ENCODE peak calls at places on chromosome 19, in nine cellular contexts. H, I, T, S, E, Q, R, J and U are unnamed samples.

GRCh38 chr19:13172335-13173128 is 22.3 kb downstream of the IER2 start:
- DNase-seq in R (peak; percentile 74), E (no peak), T (peak; percentile 78), I (peak; percentile 88), S (no peak), H (peak; percentile 59), J (peak; percentile 81), Q (peak; percentile 86), U (peak; percentile 82)

GRCh38 chr19:12015753-12016116 is 19.7 kb downstream of the ZNF433 start:
- DNase-seq in E (no peak), Q (no peak), H (no peak), R (no peak), I (no peak), J (no peak), T (no peak), S (no peak), U (no peak)

GRCh38 chr19:19505669-19506326 is 9.6 kb downstream of the TSSK6 start:
- DNase-seq in Q (no peak), I (no peak), S (no peak), H (no peak), E (no peak), J (no peak), T (no peak), R (no peak), U (no peak)

GRCh38 chr19:13033819-13034611 is 38.7 kb downstream of the NFIX start:
- DNase-seq in S (peak; percentile 69), J (peak; percentile 69), R (peak; percentile 68), E (peak; percentile 68), T (peak; percentile 84), Q (peak; percentile 93), I (peak; percentile 91), H (no peak), U (peak; percentile 56)

GRCh38 chr19:13763300-13763699 is 1.0 kb upstream of the MRI1 start:
- DNase-seq in Q (no peak), H (no peak), S (no peak), T (no peak), E (no peak), I (no peak), R (no peak), J (no peak), U (no peak)

GRCh38 chr19:40617961-40618360 is 16.8 kb downstream of the LTBP4 start:
- DNase-seq in R (no peak), E (no peak), T (no peak), H (no peak), Q (no peak), J (no peak), I (no peak), S (no peak), U (no peak)

GRCh38 chr19:39130337-39131254 is 5.0 kb downstream of the PAK4 start:
- DNase-seq in I (no peak), T (no peak), S (no peak), J (no peak), R (no peak), H (no peak), E (no peak), Q (no peak), U (no peak)

GRCh38 chr19:15829277-15829770 is 13.9 kb upstream of the OR10H1 start:
- DNase-seq in E (no peak), I (no peak), T (no peak), S (no peak), J (no peak), R (no peak), H (no peak), Q (no peak), U (no peak)

GRCh38 chr19:40576181-40576584 is 490 bp upstream of the SHKBP1 start:
- DNase-seq in R (no peak), S (peak; percentile 36), J (no peak), I (no peak), T (no peak), E (no peak), H (no peak), Q (no peak), U (no peak)

GRCh38 chr19:55014714-55015113 is 23.4 kb downstream of the GP6 start:
- DNase-seq in Q (no peak), J (no peak), E (no peak), R (no peak), T (no peak), S (no peak), H (no peak), I (no peak), U (no peak)

GRCh38 chr19:29774126-29774525 is 37.7 kb upstream of the CCNE1 start:
- DNase-seq in J (no peak), E (no peak), H (no peak), Q (no peak), R (no peak), T (no peak), S (no peak), I (no peak), U (no peak)
- H3K4me3 ChIP-seq in J (no peak overlapping the region), E (no peak overlapping the region), H (no peak overlapping the region), Q (no peak overlapping the region), R (no peak overlapping the region), T (no peak overlapping the region), S (no peak overlapping the region), I (no peak overlapping the region), U (no peak overlapping the region)

DNA sequence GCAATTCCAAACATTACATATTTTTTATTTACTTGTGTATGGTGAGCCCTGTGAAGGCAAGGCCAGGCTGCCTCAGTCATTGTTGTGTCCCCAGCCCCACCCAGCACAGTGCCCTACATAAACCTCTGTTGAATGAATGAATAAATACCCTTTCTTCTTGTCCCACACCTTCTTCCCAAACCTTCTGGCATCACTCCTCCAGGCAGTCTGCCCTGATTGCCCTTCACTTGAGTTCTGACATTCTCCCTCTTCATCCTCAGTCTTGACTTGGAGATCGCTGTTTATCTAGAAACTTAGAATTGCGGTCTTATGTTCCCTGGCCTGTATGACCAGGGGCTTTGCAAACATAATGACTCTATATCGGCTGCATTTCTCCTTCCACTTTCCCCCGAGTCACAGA is 5.2 kb upstream of the OPA3 start:
- DNase-seq in R (no peak), T (no peak), E (no peak), S (no peak), H (no peak), I (no peak), Q (no peak), J (no peak), U (no peak)
- TF ChIP-seq CTCF in R (no peak), T (no peak), E (no peak), S (no peak), H (no peak), I (no peak), Q (no peak), J (no peak), U (no peak)

GRCh38 chr19:35757231-35757748 is 461 bp upstream of the HSPB6 start:
- DNase-seq in S (peak; percentile 66), Q (peak; percentile 70), J (peak; percentile 98), R (peak; percentile 84), H (peak; percentile 78), I (peak; percentile 97), E (no peak), T (peak; percentile 100), U (peak; percentile 98)

GRCh38 chr19:35756373-35757230 is at the start of gene HSPB6:
- DNase-seq in J (peak; percentile 84), T (peak; percentile 49), E (no peak), R (peak; percentile 52), H (no peak), I (peak; percentile 91), Q (peak; percentile 50), S (peak; percentile 49), U (peak; percentile 92)

GRCh38 chr19:35755160-35755549 is 1.7 kb downstream of the HSPB6 start:
- DNase-seq in T (no peak), R (no peak), H (no peak), J (no peak), S (no peak), Q (no peak), E (no peak), I (no peak), U (no peak)

GRCh38 chr19:35754365-35755139 is 2.3 kb downstream of the HSPB6 start:
- DNase-seq in E (no peak), H (no peak), J (peak; percentile 12), Q (no peak), R (no peak), T (peak; percentile 31), S (no peak), I (peak; percentile 28), U (no peak)

DNA sequence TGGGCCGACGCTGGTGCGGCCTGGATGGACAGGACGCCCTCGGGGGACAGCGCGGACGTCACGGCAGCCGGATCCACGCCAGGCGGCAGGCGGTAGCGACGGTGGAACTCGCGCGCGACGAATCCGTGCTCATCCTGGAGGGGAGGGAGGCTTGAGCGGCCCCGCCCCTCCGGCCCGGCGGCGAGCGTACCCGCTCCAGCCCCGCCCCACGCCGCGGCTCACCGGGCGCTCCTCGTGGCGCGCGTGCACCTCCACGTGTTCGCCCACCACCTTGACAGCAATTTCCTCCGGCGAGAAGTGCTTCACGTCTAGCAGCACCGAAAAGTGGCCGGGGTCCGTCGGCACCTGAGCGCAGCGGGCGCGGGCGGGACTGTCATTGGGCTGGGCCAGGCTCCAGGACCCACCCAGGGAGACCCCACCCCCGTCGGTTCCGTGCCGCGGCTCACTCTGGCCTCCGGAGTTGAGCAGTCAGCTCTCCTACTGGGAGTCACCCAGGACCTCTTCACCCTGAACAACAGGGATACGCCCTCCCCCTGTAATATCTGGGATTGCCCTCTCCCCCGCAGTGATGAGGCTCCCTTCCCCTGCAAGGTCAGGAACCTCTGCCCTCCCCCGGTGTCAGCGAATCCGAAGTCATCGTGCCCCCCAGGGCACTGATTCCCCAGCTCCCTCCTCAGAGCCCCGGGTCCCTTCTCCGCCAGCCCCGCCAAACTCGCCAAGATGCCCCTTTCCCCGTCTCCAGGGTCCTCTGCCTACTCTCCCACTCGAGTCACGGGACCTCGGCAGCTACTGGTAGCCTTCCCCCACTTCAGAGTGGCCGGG is 1.1 kb downstream of the HSPB6 start:
- DNase-seq in E (no peak), T (peak; percentile 85), I (peak; percentile 93), Q (peak; percentile 57), R (peak; percentile 84), H (no peak), S (peak; percentile 47), J (peak; percentile 88), U (peak; percentile 38)
- H3K4me3 ChIP-seq in E (no peak overlapping the region), T (peak overlapping the region; percentile 91), I (peak overlapping the region; percentile 92), Q (no peak overlapping the region), R (peak overlapping the region; percentile 94), H (peak overlapping the region; percentile 83), S (peak overlapping the region; percentile 89), J (peak overlapping the region; percentile 78), U (peak overlapping the region; percentile 56)

DNA sequence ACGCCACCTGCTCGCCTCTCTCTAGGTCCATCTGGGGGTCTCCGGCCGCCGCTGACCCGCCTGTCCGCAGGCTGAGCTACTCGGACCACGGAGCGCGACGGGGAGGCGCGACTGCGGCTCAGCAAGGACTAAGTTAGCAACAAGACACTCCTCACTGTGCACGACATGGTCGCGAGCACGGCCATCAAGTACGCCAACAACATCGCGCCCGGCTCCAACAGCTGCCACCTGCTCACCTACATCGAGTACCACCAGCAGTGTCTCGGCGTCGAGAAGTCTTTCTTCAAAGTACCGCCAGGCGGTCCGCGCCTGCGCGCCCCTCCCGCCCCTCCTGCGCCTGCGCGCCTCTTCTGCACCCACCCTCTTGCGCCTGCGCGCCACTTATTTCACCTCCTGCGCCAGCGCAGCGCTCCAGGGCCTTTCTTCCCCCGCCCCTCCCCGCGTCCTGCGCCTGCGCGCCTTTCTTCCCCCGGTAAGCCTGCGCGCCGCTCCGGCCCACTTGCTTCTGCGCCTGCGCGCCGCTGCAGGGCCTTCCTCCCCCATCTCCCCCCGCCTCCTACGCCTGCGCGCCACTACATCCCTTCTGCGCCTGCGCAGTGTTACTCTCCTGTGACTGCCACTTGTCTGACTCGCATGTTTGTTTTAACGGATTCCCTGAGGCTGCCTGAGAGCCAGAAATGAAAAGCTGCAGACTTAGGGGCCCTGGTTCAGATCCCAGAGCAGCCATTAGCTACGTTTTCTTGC is 63.9 kb downstream of the ACSBG2 start:
- DNase-seq in E (peak; percentile 95), T (peak; percentile 99), R (peak; percentile 96), I (peak; percentile 99), H (peak; percentile 90), S (peak; percentile 100), Q (peak; percentile 100), J (peak; percentile 98), U (peak; percentile 99)
- TF ChIP-seq CTCF in E (no peak), T (peak; percentile 50), R (peak; percentile 91), I (peak; percentile 42), H (peak; percentile 10), S (peak; percentile 24), Q (peak; percentile 62), J (peak; percentile 27), U (peak; percentile 34)

GRCh38 chr19:58097349-58097748 is 682 bp downstream of the ZSCAN18 start:
- DNase-seq in H (no peak), S (no peak), I (no peak), Q (no peak), R (no peak), E (no peak), J (no peak), T (no peak), U (no peak)
- H3K4me3 ChIP-seq in H (peak overlapping the region; percentile 88), S (peak overlapping the region; percentile 99), I (peak overlapping the region; percentile 83), Q (peak overlapping the region; percentile 66), R (peak overlapping the region; percentile 55), E (peak overlapping the region; percentile 100), J (peak overlapping the region; percentile 76), T (peak overlapping the region; percentile 79), U (peak overlapping the region; percentile 89)